ENCODE peak calls at places on chromosome 3, in ten cellular contexts. One of them, this sample, is unnamed.

GRCh38 chr3:185729335-185729715 is 95.5 kb downstream of the IGF2BP2 start:
- DNase-seq in ovary: no peak
- DNase-seq in stomach: no peak
- DNase-seq in mesothelial cell of epicardium: no peak
- DNase-seq in right lobe of liver: no peak
- DNase-seq in upper lobe of left lung: no peak
- DNase-seq in RWPE1: peak
- DNase-seq in body of pancreas: no peak
- DNase-seq in fibroblast of pulmonary artery: peak
- DNase-seq in SK-N-SH: no peak
- DNase-seq in this sample: no peak

GRCh38 chr3:107367353-107367752 is 9.9 kb upstream of the CCDC54 start:
- DNase-seq in upper lobe of left lung: no peak
- DNase-seq in RWPE1: peak
- DNase-seq in mesothelial cell of epicardium: no peak
- DNase-seq in right lobe of liver: no peak
- DNase-seq in stomach: no peak
- DNase-seq in ovary: no peak
- DNase-seq in body of pancreas: peak
- DNase-seq in fibroblast of pulmonary artery: peak
- DNase-seq in SK-N-SH: no peak
- DNase-seq in this sample: no peak

GRCh38 chr3:197027151-197027895 is 2.3 kb downstream of the MELTF start:
- DNase-seq in RWPE1: no peak
- DNase-seq in upper lobe of left lung: no peak
- DNase-seq in body of pancreas: no peak
- DNase-seq in right lobe of liver: no peak
- DNase-seq in ovary: no peak
- DNase-seq in SK-N-SH: no peak
- DNase-seq in fibroblast of pulmonary artery: no peak
- DNase-seq in mesothelial cell of epicardium: no peak
- DNase-seq in stomach: no peak
- DNase-seq in this sample: no peak

GRCh38 chr3:195908439-195909293 is at the start of gene TNK2:
- DNase-seq in fibroblast of pulmonary artery: no peak
- DNase-seq in SK-N-SH: peak
- DNase-seq in ovary: peak
- DNase-seq in RWPE1: no peak
- DNase-seq in stomach: peak
- DNase-seq in right lobe of liver: peak
- DNase-seq in body of pancreas: no peak
- DNase-seq in upper lobe of left lung: peak
- DNase-seq in mesothelial cell of epicardium: no peak
- DNase-seq in this sample: peak

GRCh38 chr3:16482770-16483531 is 30.5 kb downstream of the RFTN1 start:
- DNase-seq in fibroblast of pulmonary artery: no peak
- DNase-seq in SK-N-SH: no peak
- DNase-seq in right lobe of liver: no peak
- DNase-seq in upper lobe of left lung: peak
- DNase-seq in ovary: no peak
- DNase-seq in mesothelial cell of epicardium: no peak
- DNase-seq in body of pancreas: no peak
- DNase-seq in RWPE1: no peak
- DNase-seq in stomach: no peak
- DNase-seq in this sample: no peak

GRCh38 chr3:13012228-13012691 is 61.0 kb downstream of the IQSEC1 start:
- DNase-seq in SK-N-SH: no peak
- DNase-seq in stomach: peak
- DNase-seq in mesothelial cell of epicardium: no peak
- DNase-seq in body of pancreas: peak
- DNase-seq in RWPE1: no peak
- DNase-seq in right lobe of liver: peak
- DNase-seq in fibroblast of pulmonary artery: peak
- DNase-seq in ovary: no peak
- DNase-seq in upper lobe of left lung: peak
- DNase-seq in this sample: peak

GRCh38 chr3:188000361-188000861 is 153.5 kb upstream of the LPP start:
- DNase-seq in right lobe of liver: peak
- DNase-seq in body of pancreas: peak
- DNase-seq in stomach: peak
- DNase-seq in ovary: no peak
- DNase-seq in RWPE1: no peak
- DNase-seq in SK-N-SH: no peak
- DNase-seq in mesothelial cell of epicardium: no peak
- DNase-seq in upper lobe of left lung: no peak
- DNase-seq in fibroblast of pulmonary artery: no peak
- DNase-seq in this sample: no peak

GRCh38 chr3:190877925-190878324 is 15.4 kb upstream of the GMNC start:
- DNase-seq in RWPE1: no peak
- DNase-seq in stomach: no peak
- DNase-seq in SK-N-SH: peak
- DNase-seq in mesothelial cell of epicardium: no peak
- DNase-seq in ovary: no peak
- DNase-seq in upper lobe of left lung: no peak
- DNase-seq in fibroblast of pulmonary artery: no peak
- DNase-seq in right lobe of liver: no peak
- DNase-seq in body of pancreas: no peak
- DNase-seq in this sample: no peak

GRCh38 chr3:197547206-197547605 is 8.6 kb downstream of the BDH1 start:
- DNase-seq in body of pancreas: peak
- DNase-seq in mesothelial cell of epicardium: no peak
- DNase-seq in RWPE1: no peak
- DNase-seq in upper lobe of left lung: no peak
- DNase-seq in fibroblast of pulmonary artery: no peak
- DNase-seq in ovary: no peak
- DNase-seq in stomach: peak
- DNase-seq in right lobe of liver: no peak
- DNase-seq in SK-N-SH: no peak
- DNase-seq in this sample: no peak

GRCh38 chr3:69791111-69791510 is 51.8 kb downstream of the MITF start:
- DNase-seq in SK-N-SH: no peak
- DNase-seq in ovary: peak
- DNase-seq in fibroblast of pulmonary artery: peak
- DNase-seq in RWPE1: no peak
- DNase-seq in mesothelial cell of epicardium: no peak
- DNase-seq in body of pancreas: peak
- DNase-seq in right lobe of liver: peak
- DNase-seq in upper lobe of left lung: peak
- DNase-seq in stomach: peak
- DNase-seq in this sample: no peak

GRCh38 chr3:120770891-120771290 is 28.3 kb downstream of the GTF2E1 start:
- DNase-seq in SK-N-SH: no peak
- DNase-seq in stomach: no peak
- DNase-seq in fibroblast of pulmonary artery: no peak
- DNase-seq in mesothelial cell of epicardium: no peak
- DNase-seq in ovary: no peak
- DNase-seq in body of pancreas: no peak
- DNase-seq in upper lobe of left lung: no peak
- DNase-seq in right lobe of liver: no peak
- DNase-seq in RWPE1: no peak
- DNase-seq in this sample: no peak

GRCh38 chr3:117610156-117610555 is 900.6 kb downstream of the TUSC7 start:
- DNase-seq in body of pancreas: no peak
- DNase-seq in ovary: no peak
- DNase-seq in fibroblast of pulmonary artery: no peak
- DNase-seq in mesothelial cell of epicardium: no peak
- DNase-seq in RWPE1: no peak
- DNase-seq in right lobe of liver: no peak
- DNase-seq in SK-N-SH: no peak
- DNase-seq in upper lobe of left lung: no peak
- DNase-seq in stomach: no peak
- DNase-seq in this sample: no peak

GRCh38 chr3:167736997-167737396 is 1.5 kb downstream of the SERPINI1 start:
- DNase-seq in ovary: no peak
- DNase-seq in stomach: no peak
- DNase-seq in fibroblast of pulmonary artery: no peak
- DNase-seq in SK-N-SH: no peak
- DNase-seq in body of pancreas: no peak
- DNase-seq in right lobe of liver: no peak
- DNase-seq in mesothelial cell of epicardium: no peak
- DNase-seq in RWPE1: no peak
- DNase-seq in upper lobe of left lung: no peak
- DNase-seq in this sample: no peak

GRCh38 chr3:172449468-172450149 is 1.4 kb upstream of the GHSR start:
- DNase-seq in SK-N-SH: peak
- DNase-seq in RWPE1: peak
- DNase-seq in stomach: no peak
- DNase-seq in right lobe of liver: peak
- DNase-seq in body of pancreas: peak
- DNase-seq in fibroblast of pulmonary artery: peak
- DNase-seq in mesothelial cell of epicardium: peak
- DNase-seq in ovary: no peak
- DNase-seq in upper lobe of left lung: no peak
- DNase-seq in this sample: no peak
- TF ChIP-seq CTCF in SK-N-SH: no peak
- TF ChIP-seq CTCF in RWPE1: no peak
- TF ChIP-seq CTCF in stomach: no peak
- TF ChIP-seq CTCF in right lobe of liver: no peak
- TF ChIP-seq CTCF in body of pancreas: no peak
- TF ChIP-seq CTCF in fibroblast of pulmonary artery: no peak
- TF ChIP-seq CTCF in mesothelial cell of epicardium: no peak
- TF ChIP-seq CTCF in ovary: no peak
- TF ChIP-seq CTCF in upper lobe of left lung: no peak
- TF ChIP-seq CTCF in this sample: no peak

DNA sequence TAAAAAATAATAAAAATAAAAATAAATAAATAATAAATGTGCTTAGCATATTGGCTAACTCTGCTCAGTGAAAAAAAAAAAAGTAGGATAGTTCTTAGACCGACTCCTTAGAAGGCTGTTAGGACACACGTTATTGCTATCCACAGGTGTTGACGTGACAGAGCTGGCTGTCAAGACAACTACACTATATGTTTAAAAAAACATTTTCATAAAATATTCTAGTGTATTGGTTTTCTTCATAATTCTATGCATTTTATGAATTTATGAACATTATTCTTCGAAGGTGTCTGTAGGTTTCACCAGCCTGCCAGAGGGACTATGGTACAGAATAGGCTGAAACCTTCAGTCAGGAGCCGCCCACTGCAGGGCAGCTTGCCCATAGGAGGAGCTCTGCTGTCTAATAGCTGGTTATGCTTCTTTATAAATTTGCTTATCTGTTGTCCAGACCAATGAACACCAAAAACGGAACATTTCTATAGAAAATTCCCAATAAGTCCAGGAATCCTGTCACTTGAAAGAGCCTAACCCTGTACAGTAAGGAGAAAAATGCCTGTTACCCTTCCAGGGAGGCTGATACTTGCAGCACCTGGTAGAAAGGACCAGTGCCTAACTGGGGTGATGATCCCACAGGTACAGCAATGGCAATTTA is 9.1 kb downstream of the TM4SF1 start:
- DNase-seq in upper lobe of left lung: no peak
- DNase-seq in right lobe of liver: no peak
- DNase-seq in fibroblast of pulmonary artery: peak
- DNase-seq in body of pancreas: no peak
- DNase-seq in RWPE1: no peak
- DNase-seq in stomach: no peak
- DNase-seq in ovary: no peak
- DNase-seq in mesothelial cell of epicardium: no peak
- DNase-seq in SK-N-SH: no peak
- DNase-seq in this sample: no peak
- TF ChIP-seq CTCF in upper lobe of left lung: no peak
- TF ChIP-seq CTCF in right lobe of liver: peak
- TF ChIP-seq CTCF in fibroblast of pulmonary artery: no peak
- TF ChIP-seq CTCF in body of pancreas: no peak
- TF ChIP-seq CTCF in RWPE1: no peak
- TF ChIP-seq CTCF in stomach: no peak
- TF ChIP-seq CTCF in ovary: no peak
- TF ChIP-seq CTCF in mesothelial cell of epicardium: no peak
- TF ChIP-seq CTCF in SK-N-SH: peak
- TF ChIP-seq CTCF in this sample: no peak

GRCh38 chr3:128498127-128498626 is 5.2 kb upstream of the GATA2 start:
- DNase-seq in RWPE1: no peak
- DNase-seq in stomach: no peak
- DNase-seq in ovary: no peak
- DNase-seq in SK-N-SH: no peak
- DNase-seq in mesothelial cell of epicardium: no peak
- DNase-seq in right lobe of liver: no peak
- DNase-seq in fibroblast of pulmonary artery: no peak
- DNase-seq in upper lobe of left lung: peak
- DNase-seq in body of pancreas: no peak
- DNase-seq in this sample: peak
- TF ChIP-seq CTCF in RWPE1: peak
- TF ChIP-seq CTCF in stomach: no peak
- TF ChIP-seq CTCF in ovary: no peak
- TF ChIP-seq CTCF in SK-N-SH: no peak
- TF ChIP-seq CTCF in mesothelial cell of epicardium: peak
- TF ChIP-seq CTCF in right lobe of liver: no peak
- TF ChIP-seq CTCF in fibroblast of pulmonary artery: no peak
- TF ChIP-seq CTCF in upper lobe of left lung: no peak
- TF ChIP-seq CTCF in body of pancreas: no peak
- TF ChIP-seq CTCF in this sample: peak

GRCh38 chr3:157356541-157356940 is 80.1 kb upstream of the PTX3 start:
- DNase-seq in right lobe of liver: no peak
- DNase-seq in SK-N-SH: peak
- DNase-seq in mesothelial cell of epicardium: no peak
- DNase-seq in stomach: no peak
- DNase-seq in RWPE1: no peak
- DNase-seq in upper lobe of left lung: no peak
- DNase-seq in ovary: no peak
- DNase-seq in body of pancreas: no peak
- DNase-seq in fibroblast of pulmonary artery: no peak
- DNase-seq in this sample: no peak

GRCh38 chr3:157354254-157354653 is 82.4 kb upstream of the PTX3 start:
- DNase-seq in fibroblast of pulmonary artery: no peak
- DNase-seq in ovary: no peak
- DNase-seq in right lobe of liver: no peak
- DNase-seq in body of pancreas: no peak
- DNase-seq in RWPE1: no peak
- DNase-seq in mesothelial cell of epicardium: no peak
- DNase-seq in stomach: no peak
- DNase-seq in upper lobe of left lung: no peak
- DNase-seq in SK-N-SH: no peak
- DNase-seq in this sample: no peak

GRCh38 chr3:157355276-157355675 is 81.4 kb upstream of the PTX3 start:
- DNase-seq in RWPE1: no peak
- DNase-seq in SK-N-SH: no peak
- DNase-seq in ovary: no peak
- DNase-seq in right lobe of liver: no peak
- DNase-seq in mesothelial cell of epicardium: no peak
- DNase-seq in upper lobe of left lung: no peak
- DNase-seq in stomach: no peak
- DNase-seq in fibroblast of pulmonary artery: no peak
- DNase-seq in body of pancreas: no peak
- DNase-seq in this sample: no peak

GRCh38 chr3:157353657-157354056 is 83.0 kb upstream of the PTX3 start:
- DNase-seq in upper lobe of left lung: no peak
- DNase-seq in ovary: no peak
- DNase-seq in stomach: no peak
- DNase-seq in mesothelial cell of epicardium: no peak
- DNase-seq in right lobe of liver: no peak
- DNase-seq in SK-N-SH: no peak
- DNase-seq in RWPE1: no peak
- DNase-seq in fibroblast of pulmonary artery: no peak
- DNase-seq in body of pancreas: no peak
- DNase-seq in this sample: no peak

DNA sequence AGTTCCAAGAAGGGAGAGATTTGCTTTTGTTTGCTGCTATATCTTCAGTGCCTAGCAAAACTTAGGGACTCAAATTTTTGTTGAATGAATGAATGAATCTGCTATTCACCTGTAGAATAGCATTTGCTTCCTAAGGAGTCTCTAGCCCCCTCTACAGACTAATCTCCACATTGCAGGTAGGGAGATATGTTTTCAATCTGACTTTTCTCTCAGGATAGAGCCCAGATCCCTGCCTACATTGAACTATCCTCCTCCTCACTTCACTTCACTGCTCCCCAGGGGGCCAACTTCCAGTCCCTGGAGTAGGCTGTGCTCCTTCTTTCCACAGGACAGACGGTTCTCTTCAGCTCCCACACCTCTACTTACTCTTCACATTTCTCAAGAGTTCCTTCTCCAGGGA is 81.9 kb upstream of the PTX3 start:
- DNase-seq in SK-N-SH: no peak
- DNase-seq in right lobe of liver: no peak
- DNase-seq in upper lobe of left lung: no peak
- DNase-seq in body of pancreas: no peak
- DNase-seq in mesothelial cell of epicardium: no peak
- DNase-seq in RWPE1: no peak
- DNase-seq in stomach: no peak
- DNase-seq in ovary: no peak
- DNase-seq in fibroblast of pulmonary artery: peak
- DNase-seq in this sample: no peak
- TF ChIP-seq CTCF in SK-N-SH: peak
- TF ChIP-seq CTCF in right lobe of liver: no peak
- TF ChIP-seq CTCF in upper lobe of left lung: no peak
- TF ChIP-seq CTCF in body of pancreas: peak
- TF ChIP-seq CTCF in mesothelial cell of epicardium: no peak
- TF ChIP-seq CTCF in RWPE1: no peak
- TF ChIP-seq CTCF in stomach: no peak
- TF ChIP-seq CTCF in ovary: no peak
- TF ChIP-seq CTCF in fibroblast of pulmonary artery: peak
- TF ChIP-seq CTCF in this sample: peak